ENCODE peak calls at places on chromosome X, in five cellular contexts. Y is A549; A is activated T-cell treated with anti-CD3 and anti-CD28 coated beads, Interleukin-2, amount 50 U/mL, for 4 hours; E is stimulated activated CD8-positive, alpha-beta memory T cell treated with anti-CD3 and anti-CD28 coated beads, Interleukin-7, amount 100 ng/mL, for 4 hours; K is thoracic aorta. R is an unnamed sample.

GRCh38 chrX:131746491-131746968 is 202.7 kb downstream of the OR13H1 start:
- DNase-seq in Y (peak), A (peak), E (no peak), K (no peak), R (peak)

GRCh38 chrX:136176399-136176825 is 29.1 kb downstream of the FHL1 start:
- DNase-seq in Y (no peak), K (no peak), A (no peak), E (no peak), R (no peak)

GRCh38 chrX:44227981-44228380 is 115.5 kb downstream of the EFHC2 start:
- DNase-seq in A (no peak), E (no peak), K (no peak), Y (no peak), R (no peak)

GRCh38 chrX:70219938-70220764 is 14.3 kb upstream of the AWAT1 start:
- DNase-seq in K (no peak), Y (peak), A (no peak), E (no peak), R (no peak)

GRCh38 chrX:129716507-129716906 is 22.3 kb upstream of the XPNPEP2 start:
- DNase-seq in E (no peak), K (no peak), A (no peak), Y (no peak), R (no peak)

GRCh38 chrX:114842181-114842580 is 175.2 kb downstream of the IL13RA2 start:
- DNase-seq in A (no peak), E (no peak), K (no peak), Y (no peak), R (no peak)

GRCh38 chrX:100939336-100939735 is 10.6 kb upstream of the XKRX start:
- DNase-seq in E (no peak), A (no peak), Y (no peak), K (no peak), R (no peak)

GRCh38 chrX:72181178-72182125 is at the start of gene PIN4:
- DNase-seq in Y (peak), E (peak), A (peak), K (peak), R (peak)

GRCh38 chrX:54066841-54067240 is 22.6 kb upstream of the PHF8 start:
- DNase-seq in A (no peak), K (no peak), Y (no peak), E (no peak), R (no peak)

GRCh38 chrX:69107231-69107739 is 58.0 kb downstream of the PJA1 start:
- DNase-seq in Y (no peak), K (no peak), A (no peak), E (no peak), R (no peak)

GRCh38 chrX:136168929-136169735 is 21.8 kb downstream of the FHL1 start:
- DNase-seq in E (no peak), K (peak), Y (no peak), A (no peak), R (no peak)